ENCODE peak calls at places on chromosomes 2 and 18, in five cellular contexts. P is heart left ventricle, Q is brain microvascular endothelial cell, T is suprapubic skin, E is breast epithelium. C is an unnamed sample.
A peak's percentile ranks its signal among the peaks of the same experiment; 100 is the strongest.

GRCh38 chr2:9895669-9896068 is 52.4 kb downstream of the TAF1B start:
- DNase-seq in E (no peak), P (no peak), T (no peak), Q (no peak), C (no peak)

GRCh38 chr2:171420728-171421563 is 12.8 kb downstream of the METTL8 start:
- DNase-seq in Q (no peak), P (no peak), E (no peak), T (no peak), C (no peak)

GRCh38 chr2:238690673-238690965 is 157.3 kb upstream of the TWIST2 start:
- DNase-seq in T (no peak), P (no peak), Q (no peak), E (no peak), C (no peak)

GRCh38 chr18:31248783-31249521 is 69.0 kb upstream of the DSG1 start:
- DNase-seq in E (no peak), P (no peak), Q (peak; percentile 44), T (no peak), C (no peak)

GRCh38 chr2:127410871-127411396 is 7.3 kb upstream of the PROC start:
- DNase-seq in T (no peak), Q (no peak), P (no peak), E (peak; percentile 56), C (peak; percentile 44)

GRCh38 chr18:46310258-46310657 is 206.1 kb downstream of the HAUS1 start:
- DNase-seq in P (no peak), T (no peak), E (no peak), Q (no peak), C (no peak)

GRCh38 chr18:68447286-68447685 is 267.6 kb downstream of the TMX3 start:
- DNase-seq in T (no peak), Q (no peak), E (no peak), P (no peak), C (no peak)

GRCh38 chr18:73118121-73118816 is 250.5 kb upstream of the NETO1 start:
- DNase-seq in T (no peak), E (no peak), P (no peak), Q (no peak), C (peak; percentile 46)

GRCh38 chr2:190947711-190948251 is 66.2 kb downstream of the STAT1 start:
- DNase-seq in E (no peak), P (no peak), Q (peak; percentile 62), T (no peak), C (no peak)

GRCh38 chr18:79588636-79589481 is 90.7 kb upstream of the CTDP1 start:
- DNase-seq in T (peak; percentile 92), E (peak; percentile 85), Q (peak; percentile 88), P (peak; percentile 84), C (peak; percentile 68)

GRCh38 chr2:45944075-45944474 is 292.6 kb downstream of the PRKCE start:
- DNase-seq in E (no peak), P (no peak), T (no peak), Q (peak; percentile 75), C (no peak)

GRCh38 chr2:150863691-150864090 is 376.2 kb upstream of the RND3 start:
- DNase-seq in T (no peak), P (no peak), E (no peak), Q (no peak), C (no peak)

GRCh38 chr2:201234167-201235139 is 25.9 kb upstream of the CASP8 start:
- DNase-seq in Q (no peak), P (no peak), E (no peak), T (no peak), C (no peak)

GRCh38 chr18:48904086-48904485 is 46.7 kb downstream of the SMAD7 start:
- DNase-seq in T (no peak), Q (no peak), P (no peak), E (no peak), C (no peak)

GRCh38 chr2:177538323-177538722 is 145.8 kb downstream of the AGPS start:
- DNase-seq in E (no peak), P (no peak), T (no peak), Q (no peak), C (no peak)
- H3K4me3 ChIP-seq in E (no peak overlapping the region), P (no peak overlapping the region), T (no peak overlapping the region), Q (no peak overlapping the region), C (no peak overlapping the region)

GRCh38 chr2:27208486-27209050 is 3.3 kb upstream of the ATRAID start:
- DNase-seq in P (no peak), E (no peak), T (peak; percentile 55), Q (no peak), C (no peak)
- TF ChIP-seq CTCF in P (no peak), E (no peak), T (no peak), Q (no peak), C (no peak)

DNA sequence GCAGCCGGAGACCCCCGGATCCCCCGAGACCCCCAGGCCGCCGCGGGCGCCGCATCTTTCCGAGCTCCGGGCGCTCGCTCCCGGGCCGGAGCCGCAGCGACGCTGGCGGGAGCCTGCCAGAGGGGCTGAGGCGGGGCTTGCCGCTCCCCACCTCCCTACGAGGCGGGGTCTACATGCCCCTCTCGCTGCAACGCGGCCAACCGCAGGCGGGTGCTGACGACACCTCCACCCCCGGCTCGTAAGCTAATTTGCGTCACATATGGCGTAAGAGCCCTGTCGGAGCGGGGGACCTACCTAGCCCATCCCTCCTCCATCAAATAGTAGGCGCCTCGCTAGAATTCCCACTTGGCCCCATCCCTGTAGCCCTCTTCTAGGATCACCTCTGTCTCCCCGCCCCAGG is at the start of gene PTPRN:
- DNase-seq in Q (peak; percentile 5), P (no peak), E (no peak), T (peak; percentile 53), C (no peak)
- H3K4me3 ChIP-seq in Q (peak within 1 kb of the TSS; percentile 48), P (no peak within 1 kb of the TSS), E (no peak within 1 kb of the TSS), T (no peak within 1 kb of the TSS), C (peak within 1 kb of the TSS; percentile 15)

DNA sequence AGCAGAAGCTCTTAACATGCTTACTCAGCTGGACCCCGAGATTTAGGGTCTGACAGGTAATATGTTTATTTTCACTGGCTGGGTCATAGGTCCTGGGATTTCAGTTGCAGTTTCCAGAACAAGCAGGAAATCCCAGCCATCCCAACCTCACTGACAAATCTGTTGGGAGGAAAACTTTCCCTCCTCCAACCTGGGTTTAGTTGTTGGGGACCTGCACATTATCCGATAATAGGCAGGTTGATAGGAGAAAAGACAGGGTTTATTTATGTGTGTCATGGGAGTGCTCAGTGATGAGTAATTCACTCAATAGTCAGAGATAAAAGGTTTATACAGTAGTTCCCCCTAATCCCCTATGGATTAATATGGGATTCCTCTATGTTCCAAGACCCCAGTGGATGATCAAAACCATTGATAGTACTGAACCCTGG is 44.7 kb downstream of the COMMD1 start:
- DNase-seq in E (no peak), T (no peak), P (no peak), Q (no peak), C (no peak)
- TF ChIP-seq CTCF in E (no peak), T (no peak), P (no peak), Q (no peak), C (no peak)

GRCh38 chr2:53096346-53096745 is 671.3 kb upstream of the CHAC2 start:
- DNase-seq in P (no peak), Q (no peak), E (no peak), T (no peak), C (no peak)
- H3K4me3 ChIP-seq in P (no peak overlapping the region), Q (no peak overlapping the region), E (no peak overlapping the region), T (no peak overlapping the region), C (no peak overlapping the region)